ENCODE peak calls at places on chromosome 16, in nine cellular contexts. I is IMR-90; O is effector memory CD4-positive, alpha-beta T cell; V is neural progenitor cell; U is aorta; Q is ovary; E is neuronal stem cell; L is brain microvascular endothelial cell; G is thoracic aorta. W is an unnamed sample.

GRCh38 chr16:56608876-56609462 is 585 bp downstream of the MT2A start:
- DNase-seq in I (no peak), O (no peak), V (peak; percentile 45), U (no peak), Q (no peak), E (no peak), L (no peak), G (no peak), W (no peak)

GRCh38 chr16:19831678-19832077 is 53.0 kb downstream of the GPRC5B start:
- DNase-seq in I (peak; percentile 89), O (no peak), V (no peak), U (no peak), Q (no peak), E (no peak), L (peak; percentile 89), G (no peak), W (no peak)

GRCh38 chr16:2295056-2295798 is 27.3 kb upstream of the RNPS1 start:
- DNase-seq in I (no peak), O (no peak), V (no peak), U (no peak), Q (no peak), E (no peak), L (no peak), G (no peak), W (no peak)

GRCh38 chr16:52770828-52771227 is 223.9 kb upstream of the TOX3 start:
- DNase-seq in I (no peak), O (no peak), V (no peak), U (no peak), Q (no peak), E (no peak), L (no peak), G (no peak), W (no peak)

GRCh38 chr16:50731130-50731988 is 10.5 kb upstream of the CYLD start:
- DNase-seq in I (no peak), O (no peak), V (no peak), U (no peak), Q (no peak), E (no peak), L (no peak), G (no peak), W (no peak)

GRCh38 chr16:74606521-74607309 is at the start of gene GLG1:
- DNase-seq in I (peak; percentile 89), O (peak; percentile 86), V (peak; percentile 97), U (peak; percentile 97), Q (peak; percentile 89), E (peak; percentile 88), L (peak; percentile 83), G (peak; percentile 68), W (peak; percentile 96)

GRCh38 chr16:30715777-30716445 is 16.9 kb downstream of the SRCAP start:
- DNase-seq in I (peak; percentile 36), O (peak; percentile 8), V (no peak), U (no peak), Q (no peak), E (no peak), L (peak; percentile 84), G (no peak), W (no peak)

GRCh38 chr16:4321286-4322120 is 5.6 kb downstream of the GLIS2 start:
- DNase-seq in I (no peak), O (no peak), V (no peak), U (no peak), Q (no peak), E (no peak), L (no peak), G (no peak), W (no peak)

GRCh38 chr16:57802635-57803412 is 533 bp upstream of the KIFC3 start:
- DNase-seq in I (peak; percentile 54), O (no peak), V (peak; percentile 46), U (no peak), Q (peak; percentile 17), E (no peak), L (no peak), G (no peak), W (peak; percentile 73)

GRCh38 chr16:65126845-65127624 is 5.2 kb upstream of the CDH11 start:
- DNase-seq in I (no peak), O (no peak), V (no peak), U (no peak), Q (no peak), E (no peak), L (no peak), G (no peak), W (no peak)

GRCh38 chr16:76729525-76729924 is 452.3 kb downstream of the CNTNAP4 start:
- DNase-seq in I (no peak), O (no peak), V (no peak), U (no peak), Q (no peak), E (no peak), L (no peak), G (no peak), W (no peak)

GRCh38 chr16:31527617-31528287 is at the start of gene AHSP:
- DNase-seq in I (no peak), O (no peak), V (no peak), U (no peak), Q (no peak), E (no peak), L (no peak), G (no peak), W (peak; percentile 63)

DNA sequence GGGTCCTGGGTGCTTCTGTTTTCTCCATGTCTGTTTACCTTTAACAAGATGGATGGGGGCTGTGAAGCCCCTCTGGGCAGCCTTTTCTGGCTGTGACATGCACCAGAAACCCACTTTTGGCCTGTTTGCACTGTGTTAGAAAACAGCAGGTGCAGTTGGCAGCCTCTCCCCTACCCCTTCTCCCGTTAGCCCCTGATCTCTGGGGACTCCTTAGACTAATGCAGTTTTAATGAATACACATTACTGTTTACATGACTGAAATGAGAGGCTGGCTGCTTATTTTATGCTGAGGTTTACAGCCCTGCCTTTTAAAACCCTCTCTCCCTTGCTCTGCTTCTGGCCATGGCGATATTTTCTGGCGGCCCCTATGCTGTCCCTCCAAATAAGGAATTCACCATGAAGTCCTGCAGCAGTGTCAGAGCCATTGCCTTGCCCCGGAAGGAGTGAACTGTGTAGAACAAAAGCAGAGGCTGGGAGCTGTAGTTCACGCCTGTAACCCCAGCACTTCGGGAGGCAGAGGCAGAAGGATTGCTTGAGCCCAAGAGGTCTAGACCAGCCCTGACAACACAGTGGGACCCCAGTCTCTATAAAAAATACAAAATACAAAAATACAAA is 79.3 kb downstream of the PRKCB start:
- DNase-seq in I (no peak), O (no peak), V (no peak), U (no peak), Q (no peak), E (no peak), L (no peak), G (no peak), W (no peak)
- H3K36me3 ChIP-seq in I (no peaks in the 10 kb centered on the region), O (no peaks in the 10 kb centered on the region), V (no peaks in the 10 kb centered on the region), U (no peaks in the 10 kb centered on the region), Q (no peaks in the 10 kb centered on the region), E (no peaks in the 10 kb centered on the region), L (no peaks in the 10 kb centered on the region), G (no peaks in the 10 kb centered on the region), W (no peaks in the 10 kb centered on the region)

GRCh38 chr16:85464342-85465305 is 148.5 kb upstream of the GSE1 start:
- DNase-seq in I (no peak), O (no peak), V (no peak), U (no peak), Q (no peak), E (no peak), L (no peak), G (no peak), W (no peak)
- H3K4me3 ChIP-seq in I (no peak overlapping the region), O (no peak overlapping the region), V (no peak overlapping the region), U (no peak overlapping the region), Q (no peak overlapping the region), E (no peak overlapping the region), L (no peak overlapping the region), G (no peak overlapping the region), W (no peak overlapping the region)

GRCh38 chr16:89984215-89984614 is 35.0 kb downstream of the DBNDD1 start:
- DNase-seq in I (no peak), O (no peak), V (no peak), U (no peak), Q (no peak), E (no peak), L (no peak), G (no peak), W (no peak)
- H3K36me3 ChIP-seq in I (peaks cover 65% of the 10 kb centered on the region), O (peaks cover 64% of the 10 kb centered on the region), V (no peaks in the 10 kb centered on the region), U (no peaks in the 10 kb centered on the region), Q (no peaks in the 10 kb centered on the region), E (peaks cover 92% of the 10 kb centered on the region), L (peaks cover 48% of the 10 kb centered on the region), G (peaks cover 51% of the 10 kb centered on the region), W (peaks cover 21% of the 10 kb centered on the region)

DNA sequence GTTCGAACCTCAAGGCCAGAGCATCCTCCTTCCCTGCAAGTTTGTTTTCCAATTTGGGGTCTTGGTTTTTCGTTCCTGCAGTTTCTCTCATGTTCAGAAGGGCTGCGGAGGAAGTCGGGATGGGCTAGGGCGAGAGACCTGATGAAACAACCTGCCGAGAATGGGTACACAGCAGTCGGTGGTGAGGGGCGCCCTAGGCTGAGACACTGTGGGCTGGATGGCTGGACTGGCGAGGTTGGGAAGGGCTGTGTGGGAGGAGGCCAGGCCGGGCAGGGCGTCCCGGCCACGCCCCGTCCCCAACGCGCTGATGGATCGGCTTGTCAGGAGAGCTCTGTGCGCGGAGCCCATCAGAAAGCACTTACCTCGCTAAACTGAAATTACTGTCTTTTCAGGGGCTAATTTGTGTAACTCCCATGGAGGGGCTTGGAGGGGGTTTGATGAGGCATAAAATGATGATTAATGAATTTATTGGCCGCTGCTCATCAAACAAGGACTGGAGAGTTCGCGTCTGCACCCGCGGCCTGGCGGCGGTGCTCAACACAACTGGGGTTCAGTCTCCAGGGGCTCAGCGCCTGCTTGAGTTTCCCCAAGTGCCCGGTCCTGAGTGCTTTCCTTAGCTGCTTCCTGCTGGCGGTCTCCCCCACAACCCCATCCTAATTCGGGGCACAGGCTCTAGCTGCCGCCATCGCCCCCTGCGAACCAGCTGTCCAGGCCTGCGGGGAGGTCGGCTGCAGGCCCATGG is 9.0 kb downstream of the IRX5 start:
- DNase-seq in I (no peak), O (no peak), V (peak; percentile 76), U (no peak), Q (no peak), E (peak; percentile 48), L (no peak), G (no peak), W (peak; percentile 83)
- H3K4me3 ChIP-seq in I (no peak overlapping the region), O (no peak overlapping the region), V (peak overlapping the region; percentile 30), U (no peak overlapping the region), Q (no peak overlapping the region), E (no peak overlapping the region), L (no peak overlapping the region), G (no peak overlapping the region), W (no peak overlapping the region)

W was measured in H7.